ENCODE peak calls at places on chromosomes 6 and 20, in six cellular contexts. One of them, this sample, is unnamed. For H3K4me1, the result is how much of the 10 kb centered on the place peaks cover.

GRCh38 chr20:56940466-56940865 is 311.4 kb downstream of the TFAP2C start:
- DNase-seq in A673: no peak
- DNase-seq in GM23338: no peak
- DNase-seq in CD4-positive, alpha-beta memory T cell: no peak
- DNase-seq in stomach: no peak
- DNase-seq in A549: no peak
- DNase-seq in this sample: no peak

GRCh38 chr20:50403565-50404418 is 106.4 kb upstream of the PTPN1 start:
- DNase-seq in A549: no peak
- DNase-seq in stomach: peak
- DNase-seq in A673: no peak
- DNase-seq in GM23338: no peak
- DNase-seq in CD4-positive, alpha-beta memory T cell: no peak
- DNase-seq in this sample: no peak

GRCh38 chr20:49562341-49563014 is 5.5 kb downstream of the PTGIS start:
- DNase-seq in A673: no peak
- DNase-seq in GM23338: peak
- DNase-seq in CD4-positive, alpha-beta memory T cell: no peak
- DNase-seq in stomach: peak
- DNase-seq in A549: no peak
- DNase-seq in this sample: peak

GRCh38 chr20:63230800-63231268 is 4.9 kb upstream of the BIRC7 start:
- DNase-seq in GM23338: peak
- DNase-seq in CD4-positive, alpha-beta memory T cell: peak
- DNase-seq in A673: peak
- DNase-seq in A549: no peak
- DNase-seq in stomach: peak
- DNase-seq in this sample: peak

GRCh38 chr20:42949865-42950264 is 239.8 kb downstream of the PTPRT start:
- DNase-seq in A549: no peak
- DNase-seq in stomach: no peak
- DNase-seq in GM23338: no peak
- DNase-seq in CD4-positive, alpha-beta memory T cell: no peak
- DNase-seq in A673: no peak
- DNase-seq in this sample: no peak

GRCh38 chr20:19211661-19212523 is 550 bp upstream of the SLC24A3 start:
- DNase-seq in stomach: peak
- DNase-seq in A673: peak
- DNase-seq in A549: no peak
- DNase-seq in GM23338: peak
- DNase-seq in CD4-positive, alpha-beta memory T cell: no peak
- DNase-seq in this sample: peak

GRCh38 chr6:144377586-144377985 is 92.5 kb downstream of the UTRN start:
- DNase-seq in A673: no peak
- DNase-seq in A549: no peak
- DNase-seq in CD4-positive, alpha-beta memory T cell: no peak
- DNase-seq in stomach: no peak
- DNase-seq in GM23338: no peak
- DNase-seq in this sample: no peak

GRCh38 chr6:158706369-158706982 is 56.6 kb downstream of the SYTL3 start:
- DNase-seq in stomach: peak
- DNase-seq in CD4-positive, alpha-beta memory T cell: no peak
- DNase-seq in A673: peak
- DNase-seq in GM23338: peak
- DNase-seq in A549: peak
- DNase-seq in this sample: peak

GRCh38 chr6:146481527-146481926 is 62.1 kb upstream of the RAB32 start:
- DNase-seq in stomach: no peak
- DNase-seq in GM23338: no peak
- DNase-seq in CD4-positive, alpha-beta memory T cell: no peak
- DNase-seq in A549: no peak
- DNase-seq in A673: no peak
- DNase-seq in this sample: no peak

GRCh38 chr6:63923139-63923739 is 287.6 kb downstream of the PHF3 start:
- DNase-seq in A673: peak
- DNase-seq in stomach: no peak
- DNase-seq in A549: peak
- DNase-seq in CD4-positive, alpha-beta memory T cell: no peak
- DNase-seq in GM23338: peak
- DNase-seq in this sample: no peak

GRCh38 chr6:53921639-53922038 is 126.8 kb downstream of the LRRC1 start:
- DNase-seq in GM23338: no peak
- DNase-seq in A673: no peak
- DNase-seq in A549: no peak
- DNase-seq in CD4-positive, alpha-beta memory T cell: no peak
- DNase-seq in stomach: no peak
- DNase-seq in this sample: no peak

GRCh38 chr6:51737580-51738360 is 349.6 kb downstream of the PKHD1 start:
- DNase-seq in CD4-positive, alpha-beta memory T cell: no peak
- DNase-seq in GM23338: no peak
- DNase-seq in A549: no peak
- DNase-seq in A673: no peak
- DNase-seq in stomach: no peak
- DNase-seq in this sample: no peak

GRCh38 chr6:36035240-36035639 is 7.6 kb downstream of the MAPK14 start:
- DNase-seq in A673: no peak
- DNase-seq in CD4-positive, alpha-beta memory T cell: no peak
- DNase-seq in GM23338: no peak
- DNase-seq in stomach: no peak
- DNase-seq in A549: no peak
- DNase-seq in this sample: no peak
- H3K4me1 ChIP-seq in A673: under half
- H3K4me1 ChIP-seq in CD4-positive, alpha-beta memory T cell: half or more
- H3K4me1 ChIP-seq in GM23338: under half
- H3K4me1 ChIP-seq in stomach: half or more
- H3K4me1 ChIP-seq in A549: under half
- H3K4me1 ChIP-seq in this sample: under half

GRCh38 chr20:39004508-39004907 is 42.4 kb downstream of the DHX35 start:
- DNase-seq in A549: no peak
- DNase-seq in stomach: peak
- DNase-seq in A673: no peak
- DNase-seq in CD4-positive, alpha-beta memory T cell: peak
- DNase-seq in GM23338: no peak
- DNase-seq in this sample: peak
- H3K4me3 ChIP-seq in A549: no peak
- H3K4me3 ChIP-seq in stomach: no peak
- H3K4me3 ChIP-seq in A673: no peak
- H3K4me3 ChIP-seq in CD4-positive, alpha-beta memory T cell: no peak
- H3K4me3 ChIP-seq in GM23338: no peak
- H3K4me3 ChIP-seq in this sample: no peak

DNA sequence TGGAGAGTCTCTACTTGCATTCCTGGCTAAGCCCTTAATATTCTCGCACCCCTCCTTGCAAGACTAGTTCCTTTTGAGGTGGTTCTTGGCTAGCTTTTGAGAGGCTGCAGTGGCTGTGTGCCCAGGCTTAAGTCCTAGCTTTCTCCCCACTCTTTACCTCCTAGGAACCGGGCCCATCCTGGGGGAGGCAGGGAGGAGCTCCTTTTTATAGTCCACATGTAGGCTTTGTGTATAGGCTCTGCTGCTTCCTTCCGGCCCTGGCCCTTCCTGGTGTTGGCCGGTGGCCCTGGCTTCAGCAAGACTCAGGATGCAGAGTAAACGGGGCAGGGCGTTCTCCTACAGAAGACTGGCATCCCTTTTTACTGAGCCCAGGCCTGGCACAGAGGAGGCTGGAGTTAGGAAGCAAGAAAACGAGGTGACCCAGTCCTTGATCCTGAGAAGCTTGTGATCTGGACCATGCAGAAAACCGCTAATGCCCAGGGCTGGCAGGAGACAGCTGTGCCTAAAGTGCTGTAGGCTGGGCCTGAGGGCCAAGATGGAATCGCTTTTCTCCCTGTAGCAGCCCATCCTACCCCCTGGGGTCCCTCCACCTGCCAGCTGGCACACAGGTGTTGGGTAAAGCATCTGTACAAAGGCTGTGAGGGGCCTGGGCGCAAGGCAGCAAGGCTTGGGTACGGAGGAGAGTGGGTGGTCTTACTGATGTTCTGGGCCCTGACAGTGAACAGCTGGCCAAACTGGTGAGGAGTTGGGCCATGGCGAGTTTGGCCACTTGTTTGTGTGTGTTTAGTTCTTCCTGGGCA is 8.7 kb downstream of the PLCG1 start:
- DNase-seq in stomach: peak
- DNase-seq in A549: no peak
- DNase-seq in A673: no peak
- DNase-seq in CD4-positive, alpha-beta memory T cell: peak
- DNase-seq in GM23338: no peak
- DNase-seq in this sample: no peak
- H3K4me1 ChIP-seq in stomach: under half
- H3K4me1 ChIP-seq in A549: under half
- H3K4me1 ChIP-seq in A673: under half
- H3K4me1 ChIP-seq in CD4-positive, alpha-beta memory T cell: half or more
- H3K4me1 ChIP-seq in GM23338: under half
- H3K4me1 ChIP-seq in this sample: under half

GRCh38 chr6:196543-196942 is 95.7 kb upstream of the DUSP22 start:
- DNase-seq in stomach: no peak
- DNase-seq in GM23338: no peak
- DNase-seq in A549: no peak
- DNase-seq in CD4-positive, alpha-beta memory T cell: no peak
- DNase-seq in A673: no peak
- DNase-seq in this sample: no peak
- H3K4me3 ChIP-seq in stomach: no peak
- H3K4me3 ChIP-seq in GM23338: no peak
- H3K4me3 ChIP-seq in A549: no peak
- H3K4me3 ChIP-seq in CD4-positive, alpha-beta memory T cell: no peak
- H3K4me3 ChIP-seq in A673: no peak
- H3K4me3 ChIP-seq in this sample: no peak

GRCh38 chr20:41358717-41359116 is 7.9 kb downstream of the EMILIN3 start:
- DNase-seq in GM23338: no peak
- DNase-seq in A549: no peak
- DNase-seq in A673: no peak
- DNase-seq in stomach: no peak
- DNase-seq in CD4-positive, alpha-beta memory T cell: no peak
- DNase-seq in this sample: no peak

GRCh38 chr20:41361757-41362747 is 4.6 kb downstream of the EMILIN3 start:
- DNase-seq in A673: no peak
- DNase-seq in A549: no peak
- DNase-seq in CD4-positive, alpha-beta memory T cell: no peak
- DNase-seq in GM23338: no peak
- DNase-seq in stomach: no peak
- DNase-seq in this sample: peak

GRCh38 chr20:41362748-41363140 is 3.9 kb downstream of the EMILIN3 start:
- DNase-seq in stomach: no peak
- DNase-seq in A549: no peak
- DNase-seq in A673: no peak
- DNase-seq in GM23338: no peak
- DNase-seq in CD4-positive, alpha-beta memory T cell: no peak
- DNase-seq in this sample: no peak

GRCh38 chr20:41359541-41360011 is 7.0 kb downstream of the EMILIN3 start:
- DNase-seq in A673: no peak
- DNase-seq in stomach: no peak
- DNase-seq in CD4-positive, alpha-beta memory T cell: no peak
- DNase-seq in A549: no peak
- DNase-seq in GM23338: no peak
- DNase-seq in this sample: no peak

GRCh38 chr20:41360831-41361756 is 5.5 kb downstream of the EMILIN3 start:
- DNase-seq in GM23338: no peak
- DNase-seq in A549: no peak
- DNase-seq in CD4-positive, alpha-beta memory T cell: no peak
- DNase-seq in stomach: no peak
- DNase-seq in A673: no peak
- DNase-seq in this sample: no peak
- H3K4me1 ChIP-seq in GM23338: under half
- H3K4me1 ChIP-seq in A549: under half
- H3K4me1 ChIP-seq in CD4-positive, alpha-beta memory T cell: under half
- H3K4me1 ChIP-seq in stomach: under half
- H3K4me1 ChIP-seq in A673: under half
- H3K4me1 ChIP-seq in this sample: under half

GRCh38 chr6:35519313-35520015 is 6.8 kb upstream of the TULP1 start:
- DNase-seq in GM23338: no peak
- DNase-seq in A673: no peak
- DNase-seq in CD4-positive, alpha-beta memory T cell: no peak
- DNase-seq in A549: no peak
- DNase-seq in stomach: no peak
- DNase-seq in this sample: no peak

GRCh38 chr6:35521235-35521634 is 8.5 kb upstream of the TULP1 start:
- DNase-seq in GM23338: no peak
- DNase-seq in A549: no peak
- DNase-seq in stomach: no peak
- DNase-seq in CD4-positive, alpha-beta memory T cell: no peak
- DNase-seq in A673: no peak
- DNase-seq in this sample: no peak

GRCh38 chr6:35518566-35519312 is 6.0 kb upstream of the TULP1 start:
- DNase-seq in A673: no peak
- DNase-seq in stomach: no peak
- DNase-seq in CD4-positive, alpha-beta memory T cell: no peak
- DNase-seq in GM23338: no peak
- DNase-seq in A549: no peak
- DNase-seq in this sample: no peak

GRCh38 chr6:35524380-35525020 is 11.8 kb upstream of the TULP1 start:
- DNase-seq in GM23338: no peak
- DNase-seq in stomach: no peak
- DNase-seq in A673: no peak
- DNase-seq in A549: no peak
- DNase-seq in CD4-positive, alpha-beta memory T cell: no peak
- DNase-seq in this sample: no peak

GRCh38 chr6:35522660-35523658 is 10.3 kb upstream of the TULP1 start:
- DNase-seq in stomach: peak
- DNase-seq in GM23338: peak
- DNase-seq in A549: peak
- DNase-seq in CD4-positive, alpha-beta memory T cell: peak
- DNase-seq in A673: peak
- DNase-seq in this sample: peak
- H3K4me3 ChIP-seq in stomach: peak
- H3K4me3 ChIP-seq in GM23338: peak
- H3K4me3 ChIP-seq in A549: no peak
- H3K4me3 ChIP-seq in CD4-positive, alpha-beta memory T cell: no peak
- H3K4me3 ChIP-seq in A673: no peak
- H3K4me3 ChIP-seq in this sample: no peak

This sample was measured in mucosa of descending colon.